ENCODE peak calls at places on chromosomes 16 and 17, in nine cellular contexts. G is body of pancreas, W is MM.1S, L is right cardiac atrium, F is PC-3, P is uterus, V is Panc1, T is GM23248, U is psoas muscle. K is an unnamed sample. For H3K4me1, the result is how much of the 10 kb centered on the place peaks cover.

GRCh38 chr16:89281829-89282228 is 64.3 kb downstream of the ZNF778 start:
- DNase-seq in G (no peak), W (no peak), L (peak), F (no peak), P (no peak), V (no peak), T (no peak), U (no peak), K (no peak)

GRCh38 chr17:50872710-50873424 is 6.7 kb upstream of the TOB1 start:
- DNase-seq in G (peak), W (peak), L (no peak), F (no peak), P (no peak), V (no peak), T (peak), U (peak), K (no peak)

GRCh38 chr17:9821921-9822320 is at the start of gene GSG1L2:
- DNase-seq in G (no peak), W (no peak), L (no peak), F (no peak), P (no peak), V (no peak), T (no peak), U (no peak), K (no peak)

GRCh38 chr17:19295478-19296200 is 58.5 kb downstream of the EPN2 start:
- DNase-seq in G (no peak), W (no peak), L (no peak), F (no peak), P (no peak), V (no peak), T (no peak), U (no peak), K (no peak)

GRCh38 chr17:78532922-78533640 is 44.1 kb downstream of the DNAH17 start:
- DNase-seq in G (no peak), W (no peak), L (no peak), F (peak), P (no peak), V (no peak), T (peak), U (no peak), K (no peak)

GRCh38 chr16:87367556-87367955 is 16.0 kb downstream of the FBXO31 start:
- DNase-seq in G (no peak), W (no peak), L (no peak), F (no peak), P (no peak), V (no peak), T (no peak), U (peak), K (no peak)

GRCh38 chr17:4956493-4957061 is 5.7 kb downstream of the ENO3 start:
- DNase-seq in G (peak), W (peak), L (no peak), F (no peak), P (no peak), V (no peak), T (no peak), U (peak), K (no peak)

GRCh38 chr16:31421587-31421986 is 6.6 kb downstream of the COX6A2 start:
- DNase-seq in G (no peak), W (no peak), L (no peak), F (no peak), P (no peak), V (no peak), T (no peak), U (no peak), K (no peak)

GRCh38 chr17:927611-928461 is 51.7 kb downstream of the NXN start:
- DNase-seq in G (no peak), W (no peak), L (no peak), F (peak), P (peak), V (peak), T (peak), U (no peak), K (no peak)

GRCh38 chr17:27245230-27245696 is 48.7 kb upstream of the WSB1 start:
- DNase-seq in G (peak), W (peak), L (peak), F (peak), P (peak), V (no peak), T (peak), U (peak), K (peak)

DNA sequence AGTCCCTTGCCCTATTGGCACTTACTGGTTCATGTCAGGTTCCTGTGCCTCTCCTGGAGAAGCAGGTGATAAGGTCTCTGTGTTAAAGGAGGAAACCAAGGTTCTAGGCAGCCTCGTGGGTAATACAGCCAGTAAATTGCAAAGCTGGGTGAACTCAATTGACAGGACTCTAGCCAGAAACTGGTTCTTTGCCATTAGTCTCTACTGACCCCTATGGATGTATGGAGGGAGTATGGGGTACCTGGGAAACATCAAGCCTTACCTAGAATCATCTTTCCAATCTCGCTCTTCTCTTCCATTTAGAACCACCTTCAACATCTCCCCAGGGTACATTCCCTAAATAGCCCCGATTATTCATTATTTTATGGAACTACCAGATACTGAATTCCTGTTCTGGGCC is 169.3 kb downstream of the CDH13 start:
- DNase-seq in G (no peak), W (no peak), L (no peak), F (no peak), P (no peak), V (no peak), T (no peak), U (no peak), K (no peak)
- H3K4me1 ChIP-seq in G (under half), W (under half), L (under half), F (under half), P (under half), V (under half), T (under half), U (under half), K (under half)

GRCh38 chr17:76969598-76970172 is 101.5 kb downstream of the MGAT5B start:
- DNase-seq in G (no peak), W (no peak), L (no peak), F (peak), P (no peak), V (no peak), T (peak), U (no peak), K (no peak)

GRCh38 chr17:76967762-76968161 is 99.6 kb downstream of the MGAT5B start:
- DNase-seq in G (no peak), W (no peak), L (no peak), F (no peak), P (no peak), V (no peak), T (no peak), U (no peak), K (no peak)

GRCh38 chr17:76972046-76972641 is 103.9 kb downstream of the MGAT5B start:
- DNase-seq in G (no peak), W (no peak), L (no peak), F (no peak), P (no peak), V (no peak), T (no peak), U (no peak), K (no peak)

GRCh38 chr17:76966486-76967181 is 98.4 kb downstream of the MGAT5B start:
- DNase-seq in G (no peak), W (no peak), L (no peak), F (no peak), P (no peak), V (no peak), T (no peak), U (no peak), K (no peak)

DNA sequence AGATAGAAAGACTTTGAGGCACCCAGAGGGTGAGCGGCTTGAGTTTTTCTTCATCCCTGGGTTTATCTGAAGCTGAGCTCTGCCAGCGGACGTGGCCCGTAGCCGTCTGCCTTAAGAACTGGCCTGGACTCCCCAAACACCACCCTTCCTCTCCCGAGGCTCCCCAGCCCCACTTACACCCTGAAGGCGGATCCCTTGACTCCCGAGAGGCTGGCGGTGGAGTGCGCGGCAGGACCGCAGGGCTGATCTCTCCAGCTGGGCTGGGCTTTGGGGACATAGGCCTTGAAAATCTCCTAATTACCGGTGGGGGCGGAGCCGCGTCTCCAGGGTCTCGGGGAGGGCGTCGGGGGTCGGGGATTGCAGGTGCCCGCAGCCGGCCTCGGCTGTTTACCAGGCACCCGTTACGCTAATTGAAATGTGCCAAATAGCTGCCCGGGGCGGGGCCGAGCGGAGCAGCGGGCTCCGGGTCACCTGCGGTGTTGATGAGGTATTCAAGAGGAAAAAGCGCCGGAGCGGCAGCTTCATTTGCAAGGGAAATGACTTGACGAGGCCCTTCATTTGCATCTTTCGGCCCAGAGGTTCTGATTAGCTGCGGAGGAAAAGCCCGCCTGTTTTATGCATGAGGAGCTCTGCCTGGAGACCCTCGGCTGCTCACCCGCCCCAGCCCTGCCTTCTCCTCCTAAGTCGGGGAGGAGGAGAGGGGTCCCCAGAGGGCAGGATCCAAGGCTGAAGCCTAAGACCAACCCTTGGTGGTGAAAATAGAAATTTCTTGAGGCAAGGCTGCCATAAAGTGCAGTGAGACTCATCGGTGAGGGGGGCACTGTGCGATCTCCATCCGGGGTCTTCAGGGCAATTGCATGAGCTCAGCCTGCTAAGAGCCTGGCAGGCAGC is 100.7 kb downstream of the MGAT5B start:
- DNase-seq in G (peak), W (peak), L (no peak), F (peak), P (no peak), V (no peak), T (no peak), U (no peak), K (peak)
- H3K4me3 ChIP-seq in G (no peak), W (peak), L (peak), F (peak), P (no peak), V (peak), T (no peak), U (peak), K (peak)

GRCh38 chr17:79804856-79805696 is 8.2 kb upstream of the CBX8 start:
- DNase-seq in G (no peak), W (no peak), L (no peak), F (no peak), P (no peak), V (no peak), T (no peak), U (no peak), K (no peak)
- H3K4me1 ChIP-seq in G (under half), W (under half), L (under half), F (under half), P (under half), V (under half), T (under half), U (under half), K (under half)

GRCh38 chr16:85606920-85607319 is 6.2 kb upstream of the GSE1 start:
- DNase-seq in G (no peak), W (no peak), L (no peak), F (no peak), P (no peak), V (no peak), T (no peak), U (no peak), K (no peak)
- H3K4me3 ChIP-seq in G (no peak), W (no peak), L (no peak), F (no peak), P (no peak), V (no peak), T (no peak), U (no peak), K (no peak)

GRCh38 chr17:57986841-57987581 is 1.0 kb downstream of the VEZF1 start:
- DNase-seq in G (peak), W (no peak), L (peak), F (peak), P (peak), V (no peak), T (peak), U (peak), K (no peak)
- H3K4me1 ChIP-seq in G (half or more), W (under half), L (under half), F (under half), P (under half), V (half or more), T (under half), U (half or more), K (under half)

DNA sequence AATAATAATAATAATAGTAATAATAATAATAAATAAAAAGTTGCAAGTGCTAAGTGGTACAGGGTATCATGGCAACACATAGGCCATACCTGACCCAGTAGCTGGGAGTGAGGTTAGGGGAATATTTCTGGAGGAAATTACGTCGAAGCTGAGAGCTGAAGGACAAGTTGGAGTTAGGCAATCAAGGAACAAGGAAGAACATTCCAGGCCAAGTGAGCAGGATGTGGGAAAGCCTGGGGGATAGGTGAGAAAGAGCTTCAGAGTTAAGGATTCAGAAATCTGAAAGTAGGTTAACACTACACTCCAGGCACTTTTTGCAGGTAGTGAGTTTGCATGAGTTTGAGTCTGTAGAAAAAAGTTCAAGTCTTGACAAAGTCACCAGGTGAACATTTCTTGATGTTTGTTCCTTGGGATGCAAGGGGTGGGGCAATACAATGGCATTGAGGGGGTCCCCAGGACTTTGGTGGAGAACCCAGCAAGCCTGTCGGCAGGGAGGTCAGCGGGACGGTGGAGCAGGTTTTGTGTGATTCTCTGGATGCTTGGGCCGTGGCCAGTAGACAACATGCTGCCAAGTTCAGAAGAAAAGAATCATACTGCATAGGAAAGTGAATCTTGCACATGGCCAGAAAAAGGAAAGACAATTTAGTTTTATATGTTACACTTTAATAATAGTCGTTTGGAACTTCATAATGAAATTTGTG is 27.7 kb upstream of the MPHOSPH6 start:
- DNase-seq in G (no peak), W (no peak), L (no peak), F (no peak), P (peak), V (no peak), T (no peak), U (no peak), K (no peak)
- H3K4me3 ChIP-seq in G (no peak), W (no peak), L (no peak), F (no peak), P (no peak), V (no peak), T (no peak), U (no peak), K (no peak)

GRCh38 chr16:2476741-2477140 is 1.8 kb downstream of the TBC1D24 start:
- DNase-seq in G (peak), W (no peak), L (no peak), F (no peak), P (no peak), V (no peak), T (no peak), U (no peak), K (no peak)
- H3K4me1 ChIP-seq in G (half or more), W (under half), L (under half), F (under half), P (under half), V (under half), T (under half), U (under half), K (under half)

DNA sequence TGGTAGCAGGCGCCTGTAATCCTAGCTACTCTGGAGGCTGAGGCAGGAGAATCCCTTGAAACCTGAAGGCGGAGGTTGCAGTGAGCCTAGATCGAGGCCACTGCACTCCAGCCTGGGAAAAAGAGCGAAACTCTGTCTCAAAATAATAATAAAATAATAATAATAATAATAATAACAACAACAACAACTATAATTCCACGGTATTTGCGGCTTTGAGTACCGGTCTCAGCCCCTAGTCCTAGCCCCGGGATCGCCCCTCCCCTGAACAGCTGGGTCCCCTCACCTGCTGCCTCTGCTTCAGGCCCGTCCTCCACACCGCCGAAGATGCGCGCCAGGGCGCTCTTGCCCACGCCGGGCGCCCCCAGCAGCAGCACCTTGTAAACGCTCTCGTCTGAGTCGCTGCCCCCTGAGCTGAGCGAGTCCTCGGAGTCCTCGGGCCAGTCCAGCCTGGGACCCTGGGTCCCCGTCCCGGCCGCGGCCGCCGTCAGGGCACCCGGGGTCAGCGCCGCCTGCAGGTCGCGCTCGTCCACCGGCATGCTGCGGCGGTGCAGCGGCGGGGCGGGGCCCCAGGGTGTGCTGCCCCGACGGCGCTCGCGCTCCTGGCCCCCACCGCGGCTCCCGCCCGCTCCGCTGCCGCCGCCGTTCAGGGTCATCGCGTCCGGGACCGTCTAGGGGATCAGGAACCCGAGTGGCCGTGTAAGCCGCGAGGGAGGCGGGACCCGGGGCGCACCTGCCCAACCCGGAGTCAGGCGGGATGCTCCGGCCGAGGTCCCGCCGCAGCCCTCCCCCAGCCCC is 611 bp downstream of the RRAD start:
- DNase-seq in G (no peak), W (peak), L (peak), F (peak), P (no peak), V (no peak), T (peak), U (peak), K (no peak)
- H3K4me3 ChIP-seq in G (no peak), W (peak), L (peak), F (peak), P (peak), V (peak), T (peak), U (peak), K (peak)

DNA sequence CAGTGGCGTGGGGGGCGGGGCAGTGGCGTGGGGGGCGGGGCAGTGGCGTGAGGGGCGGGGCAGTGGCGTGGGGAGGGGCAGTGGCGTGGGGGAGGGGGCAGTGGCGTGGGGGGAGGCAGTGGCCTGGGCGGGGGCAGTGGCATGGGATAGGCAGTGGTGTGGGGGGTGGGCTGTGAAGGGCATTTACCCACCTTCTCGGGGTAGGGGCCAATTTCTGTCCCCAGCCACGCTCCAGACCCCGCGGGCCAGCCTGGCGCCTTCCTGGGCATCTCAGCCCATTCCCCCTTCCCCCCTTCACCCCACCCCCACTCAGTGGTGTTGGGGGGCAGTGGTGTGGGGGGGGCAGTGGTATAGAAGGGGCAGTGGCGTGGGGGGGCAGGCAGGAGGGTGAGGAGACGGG is 92.7 kb downstream of the LITAF start:
- DNase-seq in G (no peak), W (no peak), L (no peak), F (no peak), P (no peak), V (no peak), T (no peak), U (peak), K (no peak)
- H3K4me1 ChIP-seq in G (under half), W (under half), L (under half), F (under half), P (under half), V (under half), T (under half), U (under half), K (under half)